ENCODE peak calls at places on chromosomes 12 and 14, in ten cellular contexts. W is DMS53, Q is KG1, T is T-cell, M is iPS DF 6.9, J is AG10803, I is Calu3, F is endothelial cell, A is hippocampal formation, B is colonic mucosa. K is an unnamed sample.
A peak's percentile ranks its signal among the peaks of the same experiment; 100 is the strongest.

GRCh38 chr12:32482226-32482625 is 82.9 kb downstream of the FGD4 start:
- DNase-seq in W (no peak), Q (peak; percentile 30), T (no peak), M (no peak), J (no peak), I (no peak), F (no peak), A (no peak), B (no peak), K (peak; percentile 76)

GRCh38 chr12:76113800-76114757 is 29.6 kb upstream of the NAP1L1 start:
- DNase-seq in W (no peak), Q (no peak), T (no peak), M (no peak), J (no peak), I (no peak), F (no peak), A (no peak), B (no peak), K (no peak)

GRCh38 chr14:105528197-105528858 is 1.9 kb downstream of the TMEM121 start:
- DNase-seq in W (peak; percentile 71), Q (peak; percentile 47), T (peak; percentile 62), M (peak; percentile 20), J (peak; percentile 62), I (peak; percentile 85), F (peak; percentile 84), A (peak; percentile 80), B (peak; percentile 79), K (peak; percentile 68)

GRCh38 chr12:124007810-124008570 is 35.0 kb downstream of the ZNF664 start:
- DNase-seq in W (no peak), Q (no peak), T (no peak), M (no peak), J (peak; percentile 34), I (peak; percentile 77), F (no peak), A (no peak), B (no peak), K (peak; percentile 24)

GRCh38 chr12:125092872-125093680 is 27.8 kb downstream of the AACS start:
- DNase-seq in W (peak; percentile 97), Q (no peak), T (no peak), M (no peak), J (peak; percentile 46), I (peak; percentile 83), F (no peak), A (no peak), B (peak; percentile 77), K (no peak)

GRCh38 chr12:42507589-42507988 is 82.0 kb downstream of the PRICKLE1 start:
- DNase-seq in W (no peak), Q (no peak), T (no peak), M (no peak), J (no peak), I (no peak), F (no peak), A (no peak), B (no peak), K (no peak)

GRCh38 chr14:69553221-69553620 is 21.4 kb downstream of the CCDC177 start:
- DNase-seq in W (no peak), Q (no peak), T (no peak), M (no peak), J (peak; percentile 82), I (peak; percentile 9), F (no peak), A (no peak), B (no peak), K (peak; percentile 20)

GRCh38 chr14:78698991-78699390 is 528.8 kb downstream of the NRXN3 start:
- DNase-seq in W (no peak), Q (no peak), T (no peak), M (no peak), J (no peak), I (no peak), F (no peak), A (no peak), B (no peak), K (no peak)

GRCh38 chr14:65164068-65164824 is 61.9 kb upstream of the MAX start:
- DNase-seq in W (peak; percentile 67), Q (peak; percentile 29), T (peak; percentile 7), M (no peak), J (peak; percentile 52), I (peak; percentile 55), F (peak; percentile 46), A (no peak), B (peak; percentile 34), K (no peak)

GRCh38 chr12:106287364-106287763 is 15.2 kb upstream of the TCP11L2 start:
- DNase-seq in W (no peak), Q (no peak), T (no peak), M (no peak), J (no peak), I (no peak), F (no peak), A (no peak), B (no peak), K (no peak)

GRCh38 chr12:12872139-12872933 is 19.0 kb upstream of the GPRC5A start:
- DNase-seq in W (peak; percentile 88), Q (no peak), T (no peak), M (no peak), J (peak; percentile 62), I (peak; percentile 91), F (no peak), A (no peak), B (peak; percentile 87), K (no peak)

GRCh38 chr12:98973395-98973794 is 328.3 kb downstream of the APAF1 start:
- DNase-seq in W (peak; percentile 60), Q (no peak), T (no peak), M (no peak), J (peak; percentile 26), I (no peak), F (no peak), A (no peak), B (no peak), K (no peak)

GRCh38 chr12:18428416-18428815 is 167.1 kb downstream of the PIK3C2G start:
- DNase-seq in W (no peak), Q (no peak), T (no peak), M (no peak), J (peak; percentile 10), I (peak; percentile 30), F (no peak), A (no peak), B (no peak), K (no peak)

GRCh38 chr14:99415496-99416281 is 65.0 kb downstream of the SETD3 start:
- DNase-seq in W (peak; percentile 83), Q (peak; percentile 81), T (peak; percentile 60), M (peak; percentile 80), J (peak; percentile 85), I (peak; percentile 54), F (peak; percentile 66), A (peak; percentile 24), B (peak; percentile 65), K (peak; percentile 71)

GRCh38 chr12:93434305-93434704 is 7.4 kb downstream of the UBE2N start:
- DNase-seq in W (no peak), Q (no peak), T (no peak), M (no peak), J (no peak), I (no peak), F (no peak), A (no peak), B (no peak), K (no peak)

GRCh38 chr12:14995583-14996425 is 23.0 kb downstream of the PDE6H start:
- DNase-seq in W (peak; percentile 92), Q (no peak), T (no peak), M (no peak), J (peak; percentile 70), I (no peak), F (no peak), A (no peak), B (no peak), K (no peak)

GRCh38 chr12:16603265-16603915 is 2.6 kb downstream of the LMO3 start:
- DNase-seq in W (peak; percentile 71), Q (no peak), T (no peak), M (no peak), J (no peak), I (no peak), F (no peak), A (no peak), B (no peak), K (no peak)

GRCh38 chr12:56980941-56981530 is 23.6 kb upstream of the RDH16 start:
- DNase-seq in W (no peak), Q (no peak), T (no peak), M (no peak), J (no peak), I (no peak), F (no peak), A (no peak), B (no peak), K (no peak)

GRCh38 chr12:56117778-56118687 is at the start of gene ZC3H10:
- DNase-seq in W (peak; percentile 100), Q (peak; percentile 72), T (peak; percentile 96), M (peak; percentile 100), J (peak; percentile 99), I (peak; percentile 99), F (peak; percentile 94), A (peak; percentile 94), B (peak; percentile 99), K (peak; percentile 99)

GRCh38 chr12:64532734-64533351 is 77.5 kb upstream of the RASSF3 start:
- DNase-seq in W (no peak), Q (no peak), T (no peak), M (no peak), J (no peak), I (no peak), F (no peak), A (no peak), B (no peak), K (no peak)

GRCh38 chr12:15336772-15337553 is 14.7 kb downstream of the PTPRO start:
- DNase-seq in W (peak; percentile 40), Q (no peak), T (no peak), M (no peak), J (peak; percentile 58), I (no peak), F (no peak), A (no peak), B (no peak), K (no peak)

GRCh38 chr14:22780105-22780679 is 13.7 kb downstream of the OXA1L start:
- DNase-seq in W (no peak), Q (no peak), T (no peak), M (no peak), J (no peak), I (no peak), F (no peak), A (peak; percentile 11), B (no peak), K (no peak)

GRCh38 chr12:49347307-49348237 is 884 bp downstream of the DNAJC22 start:
- DNase-seq in W (peak; percentile 83), Q (peak; percentile 32), T (peak; percentile 59), M (no peak), J (peak; percentile 74), I (peak; percentile 89), F (peak; percentile 88), A (peak; percentile 89), B (peak; percentile 93), K (no peak)

GRCh38 chr12:122090759-122091535 is 12.4 kb downstream of the MLXIP start:
- DNase-seq in W (no peak), Q (no peak), T (no peak), M (no peak), J (peak; percentile 96), I (no peak), F (no peak), A (no peak), B (peak; percentile 45), K (no peak)

GRCh38 chr12:69189378-69189978 is 49.9 kb upstream of the CPSF6 start:
- DNase-seq in W (peak; percentile 55), Q (no peak), T (no peak), M (no peak), J (no peak), I (no peak), F (no peak), A (no peak), B (no peak), K (no peak)

GRCh38 chr14:32754209-32754608 is 184.5 kb upstream of the NPAS3 start:
- DNase-seq in W (no peak), Q (no peak), T (no peak), M (no peak), J (no peak), I (no peak), F (no peak), A (no peak), B (no peak), K (no peak)

GRCh38 chr12:52022841-52023181 is 16.1 kb downstream of the TAMALIN start:
- DNase-seq in W (peak; percentile 84), Q (no peak), T (no peak), M (no peak), J (no peak), I (peak; percentile 26), F (no peak), A (no peak), B (peak; percentile 57), K (no peak)

K was measured in HL-60.